ENCODE peak calls at places on chromosomes 1 and 21, in four cellular contexts. Y, K, W and G are unnamed samples.
A peak's percentile ranks its signal among the peaks of the same experiment; 100 is the strongest.

GRCh38 chr1:156150107-156151000 is 3.0 kb upstream of the SEMA4A start:
- DNase-seq in Y (no peak), K (no peak), W (no peak), G (no peak)

GRCh38 chr1:163169553-163169952 is 33.2 kb downstream of the RGS5 start:
- DNase-seq in Y (no peak), K (no peak), W (no peak), G (no peak)

GRCh38 chr1:160082926-160083325 is 1.6 kb downstream of the KCNJ9 start:
- DNase-seq in Y (no peak), K (no peak), W (no peak), G (no peak)

GRCh38 chr1:182120411-182121258 is 59.1 kb upstream of the ZNF648 start:
- DNase-seq in Y (no peak), K (peak; percentile 83), W (no peak), G (no peak)

GRCh38 chr1:29801561-29801973 is 565.2 kb downstream of the PTPRU start:
- DNase-seq in Y (no peak), K (peak; percentile 42), W (no peak), G (no peak)

GRCh38 chr21:41770901-41771624 is 4.2 kb upstream of the RIPK4 start:
- DNase-seq in Y (no peak), K (no peak), W (no peak), G (peak; percentile 38)

GRCh38 chr1:70486676-70487470 is 75.8 kb downstream of the CTH start:
- DNase-seq in Y (peak; percentile 92), K (no peak), W (no peak), G (no peak)

GRCh38 chr1:7717769-7718368 is 53.2 kb upstream of the VAMP3 start:
- DNase-seq in Y (no peak), K (no peak), W (no peak), G (peak; percentile 56)

GRCh38 chr1:9421533-9421873 is 117.8 kb upstream of the SLC25A33 start:
- DNase-seq in Y (no peak), K (no peak), W (no peak), G (no peak)

GRCh38 chr1:206735553-206736031 is 35.0 kb upstream of the IL19 start:
- DNase-seq in Y (peak; percentile 50), K (no peak), W (no peak), G (no peak)

GRCh38 chr1:56968878-56969495 is 3.2 kb upstream of the C8B start:
- DNase-seq in Y (no peak), K (no peak), W (no peak), G (no peak)

GRCh38 chr1:30834249-30834648 is 74.3 kb downstream of the SDC3 start:
- DNase-seq in Y (no peak), K (no peak), W (no peak), G (no peak)

GRCh38 chr1:241776911-241777310 is 71.1 kb upstream of the EXO1 start:
- DNase-seq in Y (no peak), K (no peak), W (no peak), G (no peak)

GRCh38 chr21:23858878-23859277 is 1748.4 kb downstream of the MRPL39 start:
- DNase-seq in Y (no peak), K (no peak), W (peak; percentile 36), G (no peak)

GRCh38 chr1:17091252-17091651 is 28.0 kb downstream of the PADI2 start:
- DNase-seq in Y (no peak), K (no peak), W (no peak), G (no peak)

GRCh38 chr21:31670065-31670464 is 10.6 kb downstream of the SOD1 start:
- DNase-seq in Y (no peak), K (no peak), W (no peak), G (no peak)

GRCh38 chr1:177824508-177824982 is 145.3 kb downstream of the SEC16B start:
- DNase-seq in Y (no peak), K (no peak), W (no peak), G (no peak)

GRCh38 chr1:60342569-60342968 is 269.0 kb upstream of the C1orf87 start:
- DNase-seq in Y (no peak), K (no peak), W (no peak), G (no peak)

GRCh38 chr1:168054117-168054516 is 82.6 kb downstream of the GPR161 start:
- DNase-seq in Y (no peak), K (no peak), W (no peak), G (no peak)
- H3K27ac ChIP-seq in Y (no peak overlapping the region), K (no peak overlapping the region), W (no peak overlapping the region), G (no peak overlapping the region)

GRCh38 chr21:46661627-46662366 is 26.3 kb downstream of the PRMT2 start:
- DNase-seq in Y (no peak), K (peak; percentile 81), W (no peak), G (no peak)

GRCh38 chr21:46662765-46663500 is 27.5 kb downstream of the PRMT2 start:
- DNase-seq in Y (no peak), K (no peak), W (no peak), G (no peak)

GRCh38 chr21:46663754-46664153 is 28.3 kb downstream of the PRMT2 start:
- DNase-seq in Y (no peak), K (no peak), W (no peak), G (no peak)

GRCh38 chr21:46661211-46661625 is 25.7 kb downstream of the PRMT2 start:
- DNase-seq in Y (peak; percentile 82), K (peak; percentile 85), W (no peak), G (peak; percentile 89)

GRCh38 chr21:46662367-46662654 is 26.8 kb downstream of the PRMT2 start:
- DNase-seq in Y (no peak), K (peak; percentile 74), W (no peak), G (no peak)
- H3K9ac ChIP-seq in Y (no peak overlapping the region), K (no peak overlapping the region), W (no peak overlapping the region), G (no peak overlapping the region)

GRCh38 chr1:19443321-19443720 is 42.0 kb downstream of the CAPZB start:
- DNase-seq in Y (no peak), K (no peak), W (no peak), G (no peak)

GRCh38 chr1:19447550-19447949 is 37.8 kb downstream of the CAPZB start:
- DNase-seq in Y (no peak), K (no peak), W (no peak), G (no peak)

GRCh38 chr1:19448491-19449439 is 36.6 kb downstream of the CAPZB start:
- DNase-seq in Y (peak; percentile 93), K (peak; percentile 84), W (no peak), G (peak; percentile 65)

GRCh38 chr1:19444399-19445021 is 40.8 kb downstream of the CAPZB start:
- DNase-seq in Y (no peak), K (no peak), W (no peak), G (no peak)

GRCh38 chr1:19445417-19446342 is 39.7 kb downstream of the CAPZB start:
- DNase-seq in Y (no peak), K (no peak), W (no peak), G (peak; percentile 70)
- H3K27ac ChIP-seq in Y (peak overlapping the region; percentile 13), K (peak overlapping the region; percentile 9), W (no peak overlapping the region), G (no peak overlapping the region)

GRCh38 chr1:23563755-23564374 is 4.6 kb upstream of the ID3 start:
- DNase-seq in Y (no peak), K (no peak), W (no peak), G (peak; percentile 74)
- H3K9ac ChIP-seq in Y (peak overlapping the region; percentile 26), K (peak overlapping the region; percentile 8), W (no peak overlapping the region), G (no peak overlapping the region)

GRCh38 chr1:24256687-24257086 is 62.5 kb upstream of the GRHL3 start:
- DNase-seq in Y (no peak), K (no peak), W (no peak), G (no peak)
- H3K27ac ChIP-seq in Y (no peak overlapping the region), K (no peak overlapping the region), W (no peak overlapping the region), G (no peak overlapping the region)

DNA sequence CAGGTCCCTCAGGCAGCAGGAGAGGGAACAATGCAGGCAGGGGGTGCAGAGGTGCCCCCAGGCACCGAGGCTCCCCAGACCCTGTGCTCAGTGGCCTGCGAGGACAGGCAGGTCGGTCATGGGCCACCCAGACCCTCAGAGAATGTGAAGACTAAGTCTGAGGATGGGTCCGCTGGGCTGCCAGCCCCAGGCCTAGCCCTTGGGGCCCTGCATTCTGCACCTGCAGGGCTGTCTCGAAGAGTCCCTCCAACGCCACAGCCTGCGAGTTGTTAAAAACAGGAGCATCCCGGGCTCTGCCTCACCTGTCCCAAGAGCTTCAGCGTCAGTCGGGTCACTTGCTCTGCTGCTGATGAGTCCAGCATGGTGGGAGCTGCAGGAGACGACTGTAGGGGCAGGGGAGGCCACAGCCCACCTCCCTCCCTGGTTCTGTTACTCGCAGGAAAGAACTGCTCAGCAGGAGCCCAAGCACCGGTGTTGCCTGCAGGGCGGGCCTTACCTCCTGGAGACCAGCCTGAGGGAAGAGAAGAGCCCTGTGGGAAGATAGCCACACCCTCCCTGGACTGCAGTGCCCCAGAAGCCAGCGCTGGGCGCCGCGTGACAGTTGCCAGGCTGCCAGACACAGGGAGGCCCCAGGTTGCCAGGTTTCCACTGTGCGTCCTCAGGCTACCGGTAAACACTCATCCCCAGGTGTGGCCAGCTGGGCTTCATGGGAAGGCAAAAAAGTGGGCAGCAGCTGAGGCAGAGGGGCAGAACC is 5.8 kb downstream of the C21orf58 start:
- DNase-seq in Y (no peak), K (no peak), W (no peak), G (peak; percentile 75)
- H3K9ac ChIP-seq in Y (no peak overlapping the region), K (no peak overlapping the region), W (no peak overlapping the region), G (no peak overlapping the region)